ENCODE peak calls at places on chromosomes 5 and 9, in nine cellular contexts. One of them, this sample, is unnamed.

GRCh38 chr5:34734321-34734720 is 78.2 kb downstream of the RAI14 start:
- DNase-seq in iPS DF 19.7: no peak
- DNase-seq in CD8-positive, alpha-beta memory T cell: no peak
- DNase-seq in fibroblast of pulmonary artery: no peak
- DNase-seq in SHP77: no peak
- DNase-seq in fibroblast of lung: no peak
- DNase-seq in CD4-positive, alpha-beta T cell: no peak
- DNase-seq in anterior cingulate cortex: no peak
- DNase-seq in effector memory CD4-positive, alpha-beta T cell: no peak
- DNase-seq in this sample: no peak

GRCh38 chr5:119343766-119344165 is 12.1 kb upstream of the TNFAIP8 start:
- DNase-seq in SHP77: no peak
- DNase-seq in CD8-positive, alpha-beta memory T cell: no peak
- DNase-seq in CD4-positive, alpha-beta T cell: no peak
- DNase-seq in effector memory CD4-positive, alpha-beta T cell: peak
- DNase-seq in iPS DF 19.7: no peak
- DNase-seq in fibroblast of pulmonary artery: no peak
- DNase-seq in fibroblast of lung: peak
- DNase-seq in anterior cingulate cortex: no peak
- DNase-seq in this sample: no peak

GRCh38 chr9:16964228-16964627 is 93.8 kb upstream of the BNC2 start:
- DNase-seq in iPS DF 19.7: no peak
- DNase-seq in anterior cingulate cortex: no peak
- DNase-seq in fibroblast of lung: peak
- DNase-seq in SHP77: no peak
- DNase-seq in CD4-positive, alpha-beta T cell: no peak
- DNase-seq in effector memory CD4-positive, alpha-beta T cell: no peak
- DNase-seq in fibroblast of pulmonary artery: peak
- DNase-seq in CD8-positive, alpha-beta memory T cell: no peak
- DNase-seq in this sample: peak

GRCh38 chr5:68958428-68958827 is 135.4 kb upstream of the SLC30A5 start:
- DNase-seq in iPS DF 19.7: no peak
- DNase-seq in CD8-positive, alpha-beta memory T cell: no peak
- DNase-seq in CD4-positive, alpha-beta T cell: no peak
- DNase-seq in anterior cingulate cortex: no peak
- DNase-seq in fibroblast of lung: no peak
- DNase-seq in SHP77: no peak
- DNase-seq in fibroblast of pulmonary artery: no peak
- DNase-seq in effector memory CD4-positive, alpha-beta T cell: no peak
- DNase-seq in this sample: no peak

GRCh38 chr5:113230711-113231652 is 203.8 kb downstream of the TSSK1B start:
- DNase-seq in CD8-positive, alpha-beta memory T cell: no peak
- DNase-seq in fibroblast of lung: no peak
- DNase-seq in anterior cingulate cortex: no peak
- DNase-seq in iPS DF 19.7: no peak
- DNase-seq in fibroblast of pulmonary artery: no peak
- DNase-seq in SHP77: no peak
- DNase-seq in effector memory CD4-positive, alpha-beta T cell: no peak
- DNase-seq in CD4-positive, alpha-beta T cell: no peak
- DNase-seq in this sample: peak

GRCh38 chr5:134649163-134649916 is 755 bp downstream of the SEC24A start:
- DNase-seq in fibroblast of pulmonary artery: peak
- DNase-seq in fibroblast of lung: peak
- DNase-seq in anterior cingulate cortex: no peak
- DNase-seq in CD8-positive, alpha-beta memory T cell: peak
- DNase-seq in iPS DF 19.7: no peak
- DNase-seq in CD4-positive, alpha-beta T cell: no peak
- DNase-seq in SHP77: no peak
- DNase-seq in effector memory CD4-positive, alpha-beta T cell: no peak
- DNase-seq in this sample: no peak

GRCh38 chr5:133682496-133682895 is 70.2 kb upstream of the FSTL4 start:
- DNase-seq in fibroblast of pulmonary artery: no peak
- DNase-seq in effector memory CD4-positive, alpha-beta T cell: no peak
- DNase-seq in iPS DF 19.7: no peak
- DNase-seq in SHP77: no peak
- DNase-seq in CD4-positive, alpha-beta T cell: no peak
- DNase-seq in anterior cingulate cortex: no peak
- DNase-seq in CD8-positive, alpha-beta memory T cell: no peak
- DNase-seq in fibroblast of lung: no peak
- DNase-seq in this sample: no peak

GRCh38 chr9:134962065-134962997 is 44.6 kb upstream of the FCN1 start:
- DNase-seq in fibroblast of lung: no peak
- DNase-seq in fibroblast of pulmonary artery: no peak
- DNase-seq in CD4-positive, alpha-beta T cell: no peak
- DNase-seq in effector memory CD4-positive, alpha-beta T cell: no peak
- DNase-seq in iPS DF 19.7: no peak
- DNase-seq in CD8-positive, alpha-beta memory T cell: no peak
- DNase-seq in SHP77: no peak
- DNase-seq in anterior cingulate cortex: no peak
- DNase-seq in this sample: no peak

GRCh38 chr5:2739360-2740050 is 12.0 kb downstream of the IRX2 start:
- DNase-seq in CD8-positive, alpha-beta memory T cell: no peak
- DNase-seq in anterior cingulate cortex: no peak
- DNase-seq in effector memory CD4-positive, alpha-beta T cell: no peak
- DNase-seq in SHP77: no peak
- DNase-seq in CD4-positive, alpha-beta T cell: no peak
- DNase-seq in fibroblast of lung: no peak
- DNase-seq in iPS DF 19.7: no peak
- DNase-seq in fibroblast of pulmonary artery: no peak
- DNase-seq in this sample: no peak

GRCh38 chr5:1401681-1402096 is 43.6 kb downstream of the SLC6A3 start:
- DNase-seq in fibroblast of pulmonary artery: no peak
- DNase-seq in CD4-positive, alpha-beta T cell: no peak
- DNase-seq in fibroblast of lung: no peak
- DNase-seq in iPS DF 19.7: no peak
- DNase-seq in SHP77: peak
- DNase-seq in CD8-positive, alpha-beta memory T cell: no peak
- DNase-seq in effector memory CD4-positive, alpha-beta T cell: no peak
- DNase-seq in anterior cingulate cortex: no peak
- DNase-seq in this sample: no peak

GRCh38 chr5:82107277-82107676 is 135.5 kb downstream of the ATG10 start:
- DNase-seq in iPS DF 19.7: no peak
- DNase-seq in fibroblast of pulmonary artery: peak
- DNase-seq in effector memory CD4-positive, alpha-beta T cell: no peak
- DNase-seq in fibroblast of lung: peak
- DNase-seq in anterior cingulate cortex: no peak
- DNase-seq in CD4-positive, alpha-beta T cell: no peak
- DNase-seq in SHP77: no peak
- DNase-seq in CD8-positive, alpha-beta memory T cell: no peak
- DNase-seq in this sample: peak

GRCh38 chr9:72577212-72577753 is 55.9 kb downstream of the TMC1 start:
- DNase-seq in iPS DF 19.7: no peak
- DNase-seq in effector memory CD4-positive, alpha-beta T cell: no peak
- DNase-seq in fibroblast of lung: peak
- DNase-seq in SHP77: no peak
- DNase-seq in anterior cingulate cortex: no peak
- DNase-seq in CD8-positive, alpha-beta memory T cell: no peak
- DNase-seq in CD4-positive, alpha-beta T cell: no peak
- DNase-seq in fibroblast of pulmonary artery: peak
- DNase-seq in this sample: peak

GRCh38 chr5:93302711-93303110 is 278.3 kb downstream of the NR2F1-AS1 start:
- DNase-seq in SHP77: no peak
- DNase-seq in anterior cingulate cortex: no peak
- DNase-seq in CD8-positive, alpha-beta memory T cell: no peak
- DNase-seq in iPS DF 19.7: no peak
- DNase-seq in CD4-positive, alpha-beta T cell: no peak
- DNase-seq in effector memory CD4-positive, alpha-beta T cell: no peak
- DNase-seq in fibroblast of lung: no peak
- DNase-seq in fibroblast of pulmonary artery: no peak
- DNase-seq in this sample: no peak

GRCh38 chr9:105127863-105128220 is 116.6 kb upstream of the SLC44A1 start:
- DNase-seq in anterior cingulate cortex: no peak
- DNase-seq in CD8-positive, alpha-beta memory T cell: peak
- DNase-seq in CD4-positive, alpha-beta T cell: peak
- DNase-seq in effector memory CD4-positive, alpha-beta T cell: peak
- DNase-seq in fibroblast of lung: no peak
- DNase-seq in fibroblast of pulmonary artery: peak
- DNase-seq in SHP77: no peak
- DNase-seq in iPS DF 19.7: no peak
- DNase-seq in this sample: peak

GRCh38 chr5:138650196-138650595 is 75.0 kb upstream of the HSPA9 start:
- DNase-seq in anterior cingulate cortex: no peak
- DNase-seq in fibroblast of lung: no peak
- DNase-seq in fibroblast of pulmonary artery: no peak
- DNase-seq in effector memory CD4-positive, alpha-beta T cell: no peak
- DNase-seq in SHP77: no peak
- DNase-seq in CD8-positive, alpha-beta memory T cell: no peak
- DNase-seq in CD4-positive, alpha-beta T cell: no peak
- DNase-seq in iPS DF 19.7: no peak
- DNase-seq in this sample: no peak

GRCh38 chr9:134240371-134240770 is 76.0 kb upstream of the RNU6ATAC start:
- DNase-seq in anterior cingulate cortex: no peak
- DNase-seq in CD8-positive, alpha-beta memory T cell: no peak
- DNase-seq in fibroblast of pulmonary artery: no peak
- DNase-seq in effector memory CD4-positive, alpha-beta T cell: no peak
- DNase-seq in fibroblast of lung: no peak
- DNase-seq in SHP77: no peak
- DNase-seq in CD4-positive, alpha-beta T cell: no peak
- DNase-seq in iPS DF 19.7: no peak
- DNase-seq in this sample: no peak

GRCh38 chr5:96699186-96699820 is 37.1 kb downstream of the CAST start:
- DNase-seq in CD4-positive, alpha-beta T cell: no peak
- DNase-seq in fibroblast of lung: no peak
- DNase-seq in iPS DF 19.7: no peak
- DNase-seq in fibroblast of pulmonary artery: peak
- DNase-seq in SHP77: no peak
- DNase-seq in anterior cingulate cortex: no peak
- DNase-seq in effector memory CD4-positive, alpha-beta T cell: no peak
- DNase-seq in CD8-positive, alpha-beta memory T cell: no peak
- DNase-seq in this sample: peak

GRCh38 chr5:101012880-101013279 is 109.8 kb upstream of the ST8SIA4 start:
- DNase-seq in CD4-positive, alpha-beta T cell: no peak
- DNase-seq in iPS DF 19.7: no peak
- DNase-seq in CD8-positive, alpha-beta memory T cell: no peak
- DNase-seq in SHP77: no peak
- DNase-seq in fibroblast of lung: no peak
- DNase-seq in fibroblast of pulmonary artery: no peak
- DNase-seq in effector memory CD4-positive, alpha-beta T cell: no peak
- DNase-seq in anterior cingulate cortex: no peak
- DNase-seq in this sample: no peak

GRCh38 chr9:13568851-13569618 is 289.5 kb upstream of the MPDZ start:
- DNase-seq in effector memory CD4-positive, alpha-beta T cell: no peak
- DNase-seq in CD8-positive, alpha-beta memory T cell: no peak
- DNase-seq in SHP77: peak
- DNase-seq in anterior cingulate cortex: peak
- DNase-seq in CD4-positive, alpha-beta T cell: no peak
- DNase-seq in fibroblast of pulmonary artery: no peak
- DNase-seq in iPS DF 19.7: no peak
- DNase-seq in fibroblast of lung: no peak
- DNase-seq in this sample: no peak

GRCh38 chr9:35272989-35273388 is 111.2 kb downstream of the UNC13B start:
- DNase-seq in SHP77: no peak
- DNase-seq in effector memory CD4-positive, alpha-beta T cell: no peak
- DNase-seq in CD4-positive, alpha-beta T cell: no peak
- DNase-seq in fibroblast of pulmonary artery: peak
- DNase-seq in iPS DF 19.7: no peak
- DNase-seq in fibroblast of lung: peak
- DNase-seq in anterior cingulate cortex: no peak
- DNase-seq in CD8-positive, alpha-beta memory T cell: no peak
- DNase-seq in this sample: peak

GRCh38 chr5:176601901-176602300 is 8.1 kb downstream of the GPRIN1 start:
- DNase-seq in CD8-positive, alpha-beta memory T cell: no peak
- DNase-seq in anterior cingulate cortex: peak
- DNase-seq in effector memory CD4-positive, alpha-beta T cell: no peak
- DNase-seq in fibroblast of pulmonary artery: no peak
- DNase-seq in CD4-positive, alpha-beta T cell: no peak
- DNase-seq in iPS DF 19.7: no peak
- DNase-seq in fibroblast of lung: no peak
- DNase-seq in SHP77: no peak
- DNase-seq in this sample: no peak

This sample was measured in HFFc6.